ENCODE peak calls at places on chromosomes 3 and 15, in six cellular contexts. P is activated B cell treated with CpG ODN at 0.5 μM for 24 hours, G is PC-9, A is hepatocyte, X is stomach, H is nephron progenitor cell. V is an unnamed sample.

GRCh38 chr15:46618984-46619383 is 984.2 kb downstream of the SQOR start:
- DNase-seq in P (no peak), G (no peak), A (no peak), X (no peak), H (no peak), V (no peak)

GRCh38 chr15:42749266-42749665 is 12.3 kb upstream of the CDAN1 start:
- DNase-seq in P (no peak), G (no peak), A (no peak), X (no peak), H (no peak), V (no peak)

GRCh38 chr15:41746802-41747201 is 27.5 kb upstream of the MAPKBP1 start:
- DNase-seq in P (no peak), G (peak; percentile 53), A (no peak), X (no peak), H (no peak), V (no peak)

GRCh38 chr15:101176625-101177024 is 75.2 kb downstream of the CHSY1 start:
- DNase-seq in P (no peak), G (no peak), A (no peak), X (no peak), H (no peak), V (no peak)

GRCh38 chr3:157160652-157161480 is 919 bp upstream of the CCNL1 start:
- DNase-seq in P (no peak), G (peak; percentile 93), A (peak; percentile 95), X (peak; percentile 89), H (no peak), V (peak; percentile 88)

GRCh38 chr3:165919284-165919683 is 82.1 kb upstream of the BCHE start:
- DNase-seq in P (no peak), G (no peak), A (no peak), X (no peak), H (no peak), V (no peak)

GRCh38 chr3:139638518-139638917 is 39.3 kb downstream of the NMNAT3 start:
- DNase-seq in P (no peak), G (no peak), A (no peak), X (no peak), H (no peak), V (no peak)

GRCh38 chr15:69559440-69560215 is 107.0 kb downstream of the RPLP1 start:
- DNase-seq in P (no peak), G (no peak), A (no peak), X (no peak), H (no peak), V (no peak)

GRCh38 chr3:169674090-169674489 is 10.6 kb upstream of the MECOM start:
- DNase-seq in P (no peak), G (no peak), A (no peak), X (no peak), H (no peak), V (no peak)

GRCh38 chr15:61063875-61064320 is 165.2 kb downstream of the RORA start:
- DNase-seq in P (no peak), G (peak; percentile 37), A (no peak), X (no peak), H (no peak), V (no peak)

GRCh38 chr3:56157693-56158092 is 310.6 kb downstream of the ERC2 start:
- DNase-seq in P (no peak), G (peak; percentile 69), A (no peak), X (no peak), H (no peak), V (no peak)

GRCh38 chr3:171459130-171459941 is 869 bp downstream of the TNIK start:
- DNase-seq in P (peak; percentile 24), G (peak; percentile 54), A (peak; percentile 41), X (peak; percentile 38), H (peak; percentile 45), V (peak; percentile 58)

GRCh38 chr3:80643421-80643820 is 875.6 kb upstream of the ROBO1 start:
- DNase-seq in P (no peak), G (no peak), A (peak; percentile 8), X (no peak), H (no peak), V (no peak)

GRCh38 chr3:33474895-33475294 is 34.7 kb upstream of the UBP1 start:
- DNase-seq in P (no peak), G (no peak), A (no peak), X (no peak), H (no peak), V (no peak)

GRCh38 chr3:100149713-100150112 is 35.4 kb upstream of the FILIP1L start:
- DNase-seq in P (no peak), G (no peak), A (no peak), X (no peak), H (no peak), V (no peak)

GRCh38 chr3:102161362-102162006 is 273.3 kb upstream of the ZPLD1 start:
- DNase-seq in P (no peak), G (no peak), A (no peak), X (no peak), H (no peak), V (no peak)

GRCh38 chr3:102163818-102164154 is 271.0 kb upstream of the ZPLD1 start:
- DNase-seq in P (no peak), G (peak; percentile 99), A (no peak), X (no peak), H (no peak), V (peak; percentile 28)

GRCh38 chr3:102162251-102162650 is 272.6 kb upstream of the ZPLD1 start:
- DNase-seq in P (no peak), G (no peak), A (no peak), X (no peak), H (no peak), V (no peak)

GRCh38 chr3:102163039-102163817 is 271.6 kb upstream of the ZPLD1 start:
- DNase-seq in P (no peak), G (peak; percentile 100), A (peak; percentile 65), X (peak; percentile 38), H (no peak), V (peak; percentile 65)

GRCh38 chr3:102165367-102165766 is 269.4 kb upstream of the ZPLD1 start:
- DNase-seq in P (no peak), G (peak; percentile 67), A (no peak), X (no peak), H (no peak), V (no peak)
- TF ChIP-seq CTCF in P (no peak), G (no peak), A (no peak), X (no peak), H (no peak), V (no peak)

GRCh38 chr3:62110801-62111200 is 262.5 kb downstream of the FEZF2 start:
- DNase-seq in P (no peak), G (no peak), A (no peak), X (no peak), H (no peak), V (no peak)

GRCh38 chr3:62113092-62113491 is 260.3 kb downstream of the FEZF2 start:
- DNase-seq in P (no peak), G (no peak), A (no peak), X (no peak), H (no peak), V (no peak)

GRCh38 chr3:62109534-62109933 is 263.8 kb downstream of the FEZF2 start:
- DNase-seq in P (no peak), G (peak; percentile 35), A (peak; percentile 61), X (no peak), H (no peak), V (no peak)
- TF ChIP-seq CTCF in P (no peak), G (no peak), A (no peak), X (no peak), H (no peak), V (no peak)

GRCh38 chr3:129585949-129586657 is 20.4 kb downstream of the PLXND1 start:
- DNase-seq in P (no peak), G (no peak), A (no peak), X (no peak), H (no peak), V (no peak)
- TF ChIP-seq CTCF in P (no peak), G (no peak), A (no peak), X (no peak), H (no peak), V (no peak)

GRCh38 chr15:80503319-80503952 is 99.3 kb downstream of the ARNT2 start:
- DNase-seq in P (no peak), G (no peak), A (no peak), X (no peak), H (no peak), V (no peak)
- TF ChIP-seq CTCF in P (no peak), G (no peak), A (no peak), X (no peak), H (no peak), V (no peak)

DNA sequence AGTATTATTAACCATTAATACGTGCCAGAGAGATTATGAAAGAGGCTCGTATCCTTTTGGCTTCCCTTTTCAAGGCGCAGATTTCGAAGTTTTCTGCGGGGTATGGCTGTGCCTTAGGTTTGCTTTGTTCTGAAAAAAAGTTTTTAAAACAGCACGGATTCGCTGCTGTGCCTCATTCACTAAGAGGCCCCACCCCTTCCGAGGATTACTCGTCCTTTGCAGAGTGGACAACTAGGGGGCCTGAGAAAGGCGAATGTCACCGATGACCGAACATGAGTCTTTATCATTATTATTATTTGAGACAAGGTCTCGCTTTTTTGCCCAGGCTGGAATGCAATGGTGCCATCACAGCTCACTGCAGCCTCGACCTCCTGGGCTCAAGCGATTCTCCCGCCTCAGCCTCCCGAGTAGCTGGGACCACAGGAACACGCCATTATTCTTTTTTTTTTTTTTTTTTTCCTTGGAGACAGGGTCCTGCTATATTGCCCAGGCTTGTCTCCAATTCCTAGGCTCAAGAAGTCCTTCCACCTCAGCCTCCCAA is 684 bp upstream of the RPS27L start:
- DNase-seq in P (no peak), G (no peak), A (peak; percentile 84), X (peak; percentile 31), H (peak; percentile 49), V (peak; percentile 54)
- TF ChIP-seq CTCF in P (no peak), G (no peak), A (peak; percentile 8), X (no peak), H (no peak), V (no peak)

DNA sequence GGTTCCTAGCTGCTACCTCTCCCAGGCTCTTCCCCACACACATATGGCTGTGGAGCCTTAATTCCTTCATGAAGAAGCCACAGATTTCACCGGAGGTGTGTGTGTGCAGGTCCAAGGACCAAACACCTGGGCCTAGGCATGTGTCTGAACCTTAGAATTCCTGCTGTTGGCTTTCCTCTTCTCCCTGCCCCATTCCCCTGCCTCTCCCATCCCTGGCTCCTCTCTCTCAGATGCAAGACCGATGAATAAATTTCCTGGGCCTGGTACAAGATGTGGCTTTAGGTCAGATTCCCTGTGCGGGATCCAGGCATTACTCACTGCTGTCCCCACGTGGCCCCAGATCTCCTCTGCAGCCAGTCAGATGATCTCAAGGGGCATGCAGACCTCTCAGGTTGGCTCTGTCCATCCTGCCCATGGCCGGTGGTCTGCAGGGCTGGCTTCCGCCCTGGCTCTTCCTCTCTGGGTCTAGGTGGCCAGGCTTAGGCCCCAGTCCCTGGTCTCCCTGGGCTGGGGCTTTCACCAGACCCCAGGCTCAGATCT is 20.4 kb downstream of the CCR9 start:
- DNase-seq in P (no peak), G (no peak), A (peak; percentile 53), X (no peak), H (peak; percentile 16), V (no peak)
- TF ChIP-seq CTCF in P (no peak), G (peak; percentile 29), A (peak; percentile 41), X (no peak), H (peak; percentile 41), V (peak; percentile 13)